ENCODE peak calls at places on chromosomes 7 and 10, in eight cellular contexts. I is Peyer's patch, T is H1, A is lower lobe of right lung, O is left ventricle myocardium inferior, W is neural progenitor cell, U is IMR-90, M is esophagus squamous epithelium. L is an unnamed sample. For H3K36me3, the result is how much of the 10 kb centered on the place peaks cover.

GRCh38 chr10:69751216-69751615 is 50.5 kb upstream of the COL13A1 start:
- DNase-seq in I (no peak), T (no peak), A (no peak), O (no peak), W (no peak), U (no peak), M (no peak), L (no peak)

GRCh38 chr10:58104419-58104818 is 163.3 kb downstream of the IPMK start:
- DNase-seq in I (no peak), T (no peak), A (no peak), O (no peak), W (peak), U (no peak), M (no peak), L (no peak)

GRCh38 chr7:107815254-107815882 is 12.3 kb upstream of the SLC26A3 start:
- DNase-seq in I (no peak), T (no peak), A (no peak), O (no peak), W (no peak), U (no peak), M (no peak), L (no peak)

GRCh38 chr10:126240483-126240882 is 147.8 kb downstream of the ADAM12 start:
- DNase-seq in I (no peak), T (no peak), A (no peak), O (no peak), W (peak), U (no peak), M (no peak), L (peak)

GRCh38 chr7:409344-410281 is 110.0 kb downstream of the PDGFA start:
- DNase-seq in I (no peak), T (no peak), A (peak), O (peak), W (peak), U (no peak), M (no peak), L (no peak)

GRCh38 chr7:87110778-87111177 is 41.5 kb upstream of the DMTF1 start:
- DNase-seq in I (no peak), T (no peak), A (no peak), O (no peak), W (no peak), U (peak), M (no peak), L (no peak)

GRCh38 chr10:122468923-122469781 is 7.8 kb downstream of the HTRA1 start:
- DNase-seq in I (no peak), T (no peak), A (no peak), O (no peak), W (no peak), U (peak), M (no peak), L (no peak)

GRCh38 chr7:101501351-101501750 is 127.7 kb downstream of the MYL10 start:
- DNase-seq in I (no peak), T (no peak), A (no peak), O (no peak), W (no peak), U (no peak), M (no peak), L (no peak)

GRCh38 chr7:98848918-98849317 is 20.9 kb downstream of the TMEM130 start:
- DNase-seq in I (no peak), T (no peak), A (no peak), O (no peak), W (no peak), U (no peak), M (no peak), L (no peak)

GRCh38 chr10:123928427-123928826 is 36.8 kb upstream of the CPXM2 start:
- DNase-seq in I (no peak), T (no peak), A (no peak), O (no peak), W (no peak), U (no peak), M (no peak), L (no peak)

GRCh38 chr7:127905491-127906330 is 125.5 kb downstream of the LRRC4 start:
- DNase-seq in I (no peak), T (no peak), A (no peak), O (no peak), W (no peak), U (peak), M (no peak), L (no peak)

GRCh38 chr10:35822316-35822715 is 180.2 kb upstream of the FZD8 start:
- DNase-seq in I (peak), T (peak), A (peak), O (peak), W (peak), U (peak), M (no peak), L (peak)

GRCh38 chr7:36070230-36070629 is 82.8 kb upstream of the EEPD1 start:
- DNase-seq in I (no peak), T (no peak), A (no peak), O (no peak), W (no peak), U (no peak), M (no peak), L (no peak)

GRCh38 chr10:51020175-51020574 is 54.1 kb upstream of the PRKG1 start:
- DNase-seq in I (no peak), T (no peak), A (no peak), O (no peak), W (no peak), U (no peak), M (no peak), L (no peak)

GRCh38 chr10:121043124-121043849 is 192.1 kb downstream of the WDR11 start:
- DNase-seq in I (no peak), T (no peak), A (no peak), O (no peak), W (no peak), U (no peak), M (no peak), L (no peak)

GRCh38 chr10:1966698-1967097 is 229.4 kb upstream of the ADARB2 start:
- DNase-seq in I (no peak), T (no peak), A (no peak), O (no peak), W (no peak), U (no peak), M (no peak), L (no peak)

GRCh38 chr7:45401851-45402250 is 172.3 kb upstream of the ADCY1 start:
- DNase-seq in I (no peak), T (no peak), A (no peak), O (no peak), W (no peak), U (no peak), M (no peak), L (no peak)

GRCh38 chr7:2358968-2359527 is 4.4 kb downstream of the EIF3B start:
- DNase-seq in I (no peak), T (no peak), A (no peak), O (no peak), W (no peak), U (no peak), M (no peak), L (no peak)

GRCh38 chr7:2363283-2363682 is 8.7 kb downstream of the EIF3B start:
- DNase-seq in I (no peak), T (no peak), A (no peak), O (no peak), W (no peak), U (no peak), M (no peak), L (no peak)

GRCh38 chr7:2360791-2361190 is 6.2 kb downstream of the EIF3B start:
- DNase-seq in I (no peak), T (no peak), A (no peak), O (no peak), W (no peak), U (peak), M (no peak), L (no peak)

GRCh38 chr7:2359610-2360009 is 5.0 kb downstream of the EIF3B start:
- DNase-seq in I (no peak), T (no peak), A (no peak), O (no peak), W (no peak), U (no peak), M (no peak), L (no peak)

DNA sequence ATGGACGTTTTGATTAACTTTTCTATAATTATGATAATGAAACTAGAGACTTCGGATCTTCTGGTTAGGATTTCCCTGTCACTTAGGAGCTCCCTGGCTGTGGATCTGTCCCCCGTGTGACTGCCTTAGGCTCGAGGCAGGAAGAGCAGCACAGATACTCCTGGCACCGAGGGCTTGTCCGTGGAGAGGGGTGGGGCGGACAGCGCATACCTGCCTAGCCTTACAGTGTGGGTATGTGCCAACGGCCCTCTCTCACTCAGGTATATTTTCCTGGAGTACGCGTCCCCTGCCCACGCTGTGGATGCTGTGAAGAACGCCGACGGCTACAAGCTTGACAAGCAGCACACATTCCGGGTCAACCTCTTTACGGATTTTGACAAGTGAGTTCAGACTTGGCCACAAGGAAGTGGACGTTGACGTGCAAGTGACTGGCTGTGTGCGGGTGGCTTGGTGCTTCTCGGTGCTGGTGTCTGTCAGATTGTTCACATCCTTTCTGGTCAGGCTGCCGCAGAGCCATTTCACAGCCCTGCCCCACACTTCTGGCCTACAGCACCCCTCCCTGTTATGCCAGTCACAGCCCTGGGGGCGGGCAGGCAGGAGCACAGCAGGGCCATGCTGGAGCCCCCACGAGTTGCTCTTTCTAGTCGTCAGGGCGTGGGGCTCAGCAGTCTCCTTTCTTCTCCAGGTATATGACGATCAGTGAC is 7.9 kb downstream of the EIF3B start:
- DNase-seq in I (no peak), T (no peak), A (no peak), O (no peak), W (no peak), U (no peak), M (no peak), L (no peak)
- H3K36me3 ChIP-seq in I (half or more), T (half or more), A (half or more), O (half or more), W (under half), U (half or more), M (under half), L (half or more)

GRCh38 chr7:106260136-106260561 is 24.6 kb downstream of the NAMPT start:
- DNase-seq in I (no peak), T (no peak), A (no peak), O (no peak), W (no peak), U (no peak), M (no peak), L (no peak)

GRCh38 chr7:106256137-106256536 is 28.6 kb downstream of the NAMPT start:
- DNase-seq in I (no peak), T (no peak), A (no peak), O (no peak), W (no peak), U (no peak), M (no peak), L (no peak)

GRCh38 chr7:106258789-106259188 is 26.0 kb downstream of the NAMPT start:
- DNase-seq in I (no peak), T (no peak), A (no peak), O (no peak), W (no peak), U (no peak), M (no peak), L (no peak)

GRCh38 chr7:106255246-106255645 is 29.5 kb downstream of the NAMPT start:
- DNase-seq in I (no peak), T (no peak), A (no peak), O (no peak), W (no peak), U (no peak), M (no peak), L (no peak)

GRCh38 chr7:106257752-106258151 is 27.0 kb downstream of the NAMPT start:
- DNase-seq in I (no peak), T (no peak), A (no peak), O (no peak), W (no peak), U (no peak), M (no peak), L (no peak)
- H3K36me3 ChIP-seq in I (half or more), T (under half), A (half or more), O (half or more), W (under half), U (under half), M (under half), L (half or more)

DNA sequence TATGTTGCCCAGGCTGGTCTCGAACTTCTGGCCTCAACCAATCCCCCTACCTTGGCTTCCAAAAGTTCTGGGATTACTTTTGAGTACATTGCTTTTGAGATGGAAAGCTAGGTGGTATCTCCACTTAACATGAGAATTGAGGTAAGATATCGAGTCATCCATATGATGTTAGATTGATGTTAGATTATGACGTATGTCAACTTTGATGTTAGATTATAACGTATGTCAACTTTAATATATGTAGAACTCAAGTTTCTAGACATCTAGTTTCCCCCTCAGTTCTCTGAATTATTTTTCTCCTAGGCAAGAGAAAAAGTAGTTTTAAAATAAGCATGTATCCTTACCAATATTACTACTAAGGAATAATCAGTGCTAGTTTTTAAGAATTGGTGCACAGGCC is 20.0 kb downstream of the SHOC2 start:
- DNase-seq in I (no peak), T (no peak), A (no peak), O (no peak), W (no peak), U (no peak), M (no peak), L (no peak)
- H3K36me3 ChIP-seq in I (under half), T (under half), A (under half), O (under half), W (under half), U (under half), M (under half), L (under half)

DNA sequence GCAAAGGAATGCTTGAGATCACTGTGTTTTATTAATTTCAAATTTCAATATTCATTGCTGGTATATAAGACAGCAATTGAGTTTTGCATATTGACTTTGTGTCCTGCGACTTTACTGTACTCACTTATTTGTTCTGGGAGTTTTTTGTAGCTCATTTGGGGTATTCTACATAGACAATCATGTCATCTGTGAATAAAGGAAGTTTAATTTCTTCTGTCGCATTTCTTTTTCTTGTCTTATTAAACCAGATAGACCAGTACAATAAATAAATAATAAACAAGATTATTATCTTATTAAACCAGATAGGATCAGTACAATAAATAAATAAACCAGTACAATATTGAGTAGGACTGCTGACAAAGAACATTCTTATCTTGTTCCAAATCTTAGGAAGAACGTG is 448.2 kb downstream of the RPS24 start:
- DNase-seq in I (no peak), T (no peak), A (no peak), O (no peak), W (no peak), U (no peak), M (no peak), L (no peak)
- H3K36me3 ChIP-seq in I (under half), T (under half), A (under half), O (under half), W (under half), U (under half), M (under half), L (under half)

GRCh38 chr7:130949550-130949949 is 215.5 kb upstream of the KLF14 start:
- DNase-seq in I (no peak), T (no peak), A (no peak), O (no peak), W (no peak), U (no peak), M (no peak), L (no peak)

GRCh38 chr7:130950741-130951140 is 216.7 kb upstream of the KLF14 start:
- DNase-seq in I (no peak), T (no peak), A (no peak), O (no peak), W (no peak), U (no peak), M (no peak), L (no peak)

GRCh38 chr7:130950054-130950453 is 216.0 kb upstream of the KLF14 start:
- DNase-seq in I (no peak), T (no peak), A (no peak), O (no peak), W (no peak), U (no peak), M (no peak), L (no peak)

GRCh38 chr7:130947792-130948580 is 214.0 kb upstream of the KLF14 start:
- DNase-seq in I (no peak), T (no peak), A (no peak), O (no peak), W (no peak), U (no peak), M (no peak), L (no peak)

DNA sequence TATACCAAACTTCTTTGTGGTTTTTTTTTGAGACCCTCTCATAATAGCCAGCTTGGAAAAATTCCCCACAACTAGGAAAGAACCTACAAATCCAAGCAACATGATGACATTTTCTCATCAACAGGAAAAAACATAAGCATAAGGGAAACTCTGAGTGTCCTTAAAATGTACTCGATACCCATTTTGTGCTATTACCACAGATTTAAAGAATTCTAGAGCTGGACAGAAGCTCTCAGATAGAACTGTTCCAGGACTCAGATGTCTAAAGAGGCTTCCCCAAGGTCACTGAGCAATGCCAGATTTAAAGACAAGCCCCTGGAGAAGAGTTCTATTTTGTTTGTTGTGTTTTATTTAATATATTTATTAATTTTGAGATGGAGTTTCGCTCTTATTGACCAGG is 214.9 kb upstream of the KLF14 start:
- DNase-seq in I (no peak), T (no peak), A (no peak), O (no peak), W (no peak), U (no peak), M (no peak), L (no peak)
- H3K36me3 ChIP-seq in I (under half), T (under half), A (under half), O (under half), W (under half), U (under half), M (under half), L (under half)

DNA sequence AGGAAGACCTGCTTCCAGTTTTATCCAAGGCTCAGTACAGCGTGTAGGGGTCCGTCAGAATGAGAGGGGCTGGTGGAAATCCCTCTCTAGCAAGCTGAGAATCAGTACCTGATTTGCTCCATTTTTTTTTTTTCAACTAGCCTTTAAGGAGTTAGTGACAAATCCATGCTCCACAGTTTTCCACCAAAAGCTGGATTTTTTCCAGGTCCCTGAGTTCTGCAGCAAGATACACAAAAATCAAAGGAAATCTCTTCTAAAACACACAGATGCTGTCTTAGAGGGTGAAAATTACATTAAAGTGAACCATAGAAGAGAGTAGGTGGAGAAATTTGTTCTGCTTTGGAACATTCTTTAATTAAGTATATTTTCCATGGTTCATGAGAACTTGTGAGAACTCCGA is 30.4 kb downstream of the MDFIC start:
- DNase-seq in I (no peak), T (no peak), A (no peak), O (no peak), W (no peak), U (no peak), M (no peak), L (no peak)
- H3K36me3 ChIP-seq in I (under half), T (under half), A (under half), O (under half), W (under half), U (under half), M (under half), L (under half)

GRCh38 chr7:143272871-143273270 is 9.6 kb downstream of the GSTK1 start:
- DNase-seq in I (no peak), T (no peak), A (no peak), O (no peak), W (no peak), U (no peak), M (no peak), L (no peak)

GRCh38 chr7:143265017-143265693 is 1.9 kb downstream of the GSTK1 start:
- DNase-seq in I (no peak), T (no peak), A (no peak), O (peak), W (no peak), U (no peak), M (no peak), L (no peak)

GRCh38 chr7:143263266-143264195 is at the start of gene GSTK1:
- DNase-seq in I (peak), T (peak), A (peak), O (peak), W (peak), U (peak), M (peak), L (peak)

GRCh38 chr7:143271240-143271639 is 8.0 kb downstream of the GSTK1 start:
- DNase-seq in I (no peak), T (no peak), A (no peak), O (no peak), W (no peak), U (no peak), M (no peak), L (no peak)

DNA sequence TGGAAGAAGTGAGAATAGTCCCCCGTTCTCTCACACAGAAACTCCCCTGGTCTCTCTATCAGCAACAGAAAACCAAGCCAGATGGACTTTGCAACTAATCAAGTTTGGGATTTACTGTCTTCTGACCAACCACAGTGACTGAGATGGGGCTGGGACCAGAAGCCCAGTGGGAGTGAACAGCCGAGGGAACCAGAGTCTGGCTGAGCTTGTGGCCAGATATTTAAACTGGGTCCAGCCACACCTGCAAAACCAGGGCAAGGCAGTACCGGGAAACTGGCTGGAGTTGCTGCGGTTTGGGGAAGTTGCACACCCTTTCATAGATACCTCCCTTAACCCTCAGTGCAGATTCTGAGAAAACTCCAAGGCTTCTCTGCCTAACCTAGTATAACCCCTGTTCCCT is 6.0 kb downstream of the GSTK1 start:
- DNase-seq in I (no peak), T (no peak), A (no peak), O (no peak), W (no peak), U (no peak), M (no peak), L (no peak)
- H3K36me3 ChIP-seq in I (under half), T (under half), A (under half), O (under half), W (under half), U (under half), M (under half), L (under half)

GRCh38 chr7:130020434-130020833 is 30.7 kb downstream of the ZC3HC1 start:
- DNase-seq in I (no peak), T (no peak), A (no peak), O (no peak), W (no peak), U (no peak), M (no peak), L (no peak)
- H3K36me3 ChIP-seq in I (half or more), T (half or more), A (half or more), O (half or more), W (under half), U (under half), M (under half), L (half or more)